ENCODE peak calls at places on chromosomes 7 and 10, in seven cellular contexts. One of them, this sample, is unnamed.

GRCh38 chr7:139995034-139995915 is 67.5 kb downstream of the PARP12 start:
- DNase-seq in SK-MEL-5: no peak
- DNase-seq in stimulated activated CD8-positive, alpha-beta memory T cell treated with anti-CD3 and anti-CD28 coated beads, Interleukin-12 subunit alpha, Interleukin-12 subunit beta, amount 100 ng/mL, for 4 hours: no peak
- DNase-seq in body of pancreas: peak
- DNase-seq in activated T-cell treated with anti-CD3 and anti-CD28 coated beads, Interleukin-2, amount 50 U/mL, for 4 hours: no peak
- DNase-seq in mammary epithelial cell: no peak
- DNase-seq in amygdala: peak
- DNase-seq in this sample: peak

GRCh38 chr7:143318661-143319060 is 2.8 kb downstream of the CLCN1 start:
- DNase-seq in amygdala: no peak
- DNase-seq in SK-MEL-5: no peak
- DNase-seq in mammary epithelial cell: peak
- DNase-seq in stimulated activated CD8-positive, alpha-beta memory T cell treated with anti-CD3 and anti-CD28 coated beads, Interleukin-12 subunit alpha, Interleukin-12 subunit beta, amount 100 ng/mL, for 4 hours: no peak
- DNase-seq in body of pancreas: no peak
- DNase-seq in activated T-cell treated with anti-CD3 and anti-CD28 coated beads, Interleukin-2, amount 50 U/mL, for 4 hours: no peak
- DNase-seq in this sample: no peak

GRCh38 chr7:8532116-8532515 is 98.7 kb downstream of the NXPH1 start:
- DNase-seq in amygdala: no peak
- DNase-seq in body of pancreas: no peak
- DNase-seq in SK-MEL-5: no peak
- DNase-seq in stimulated activated CD8-positive, alpha-beta memory T cell treated with anti-CD3 and anti-CD28 coated beads, Interleukin-12 subunit alpha, Interleukin-12 subunit beta, amount 100 ng/mL, for 4 hours: no peak
- DNase-seq in activated T-cell treated with anti-CD3 and anti-CD28 coated beads, Interleukin-2, amount 50 U/mL, for 4 hours: no peak
- DNase-seq in mammary epithelial cell: no peak
- DNase-seq in this sample: no peak

GRCh38 chr7:100726998-100727761 is 6.2 kb upstream of the ZAN start:
- DNase-seq in stimulated activated CD8-positive, alpha-beta memory T cell treated with anti-CD3 and anti-CD28 coated beads, Interleukin-12 subunit alpha, Interleukin-12 subunit beta, amount 100 ng/mL, for 4 hours: no peak
- DNase-seq in mammary epithelial cell: no peak
- DNase-seq in body of pancreas: no peak
- DNase-seq in activated T-cell treated with anti-CD3 and anti-CD28 coated beads, Interleukin-2, amount 50 U/mL, for 4 hours: no peak
- DNase-seq in SK-MEL-5: no peak
- DNase-seq in amygdala: no peak
- DNase-seq in this sample: no peak

GRCh38 chr7:582081-582835 is 62.6 kb upstream of the PDGFA start:
- DNase-seq in stimulated activated CD8-positive, alpha-beta memory T cell treated with anti-CD3 and anti-CD28 coated beads, Interleukin-12 subunit alpha, Interleukin-12 subunit beta, amount 100 ng/mL, for 4 hours: no peak
- DNase-seq in body of pancreas: no peak
- DNase-seq in activated T-cell treated with anti-CD3 and anti-CD28 coated beads, Interleukin-2, amount 50 U/mL, for 4 hours: no peak
- DNase-seq in SK-MEL-5: no peak
- DNase-seq in amygdala: no peak
- DNase-seq in mammary epithelial cell: no peak
- DNase-seq in this sample: no peak

GRCh38 chr7:139656387-139656786 is 121.4 kb downstream of the HIPK2 start:
- DNase-seq in SK-MEL-5: no peak
- DNase-seq in amygdala: no peak
- DNase-seq in body of pancreas: no peak
- DNase-seq in stimulated activated CD8-positive, alpha-beta memory T cell treated with anti-CD3 and anti-CD28 coated beads, Interleukin-12 subunit alpha, Interleukin-12 subunit beta, amount 100 ng/mL, for 4 hours: no peak
- DNase-seq in mammary epithelial cell: peak
- DNase-seq in activated T-cell treated with anti-CD3 and anti-CD28 coated beads, Interleukin-2, amount 50 U/mL, for 4 hours: no peak
- DNase-seq in this sample: no peak

GRCh38 chr7:136923111-136923510 is 54.7 kb downstream of the CHRM2 start:
- DNase-seq in amygdala: no peak
- DNase-seq in mammary epithelial cell: peak
- DNase-seq in body of pancreas: no peak
- DNase-seq in stimulated activated CD8-positive, alpha-beta memory T cell treated with anti-CD3 and anti-CD28 coated beads, Interleukin-12 subunit alpha, Interleukin-12 subunit beta, amount 100 ng/mL, for 4 hours: no peak
- DNase-seq in activated T-cell treated with anti-CD3 and anti-CD28 coated beads, Interleukin-2, amount 50 U/mL, for 4 hours: no peak
- DNase-seq in SK-MEL-5: no peak
- DNase-seq in this sample: no peak

GRCh38 chr7:20798081-20798693 is 11.5 kb upstream of the SP8 start:
- DNase-seq in body of pancreas: peak
- DNase-seq in activated T-cell treated with anti-CD3 and anti-CD28 coated beads, Interleukin-2, amount 50 U/mL, for 4 hours: no peak
- DNase-seq in amygdala: no peak
- DNase-seq in SK-MEL-5: peak
- DNase-seq in mammary epithelial cell: peak
- DNase-seq in stimulated activated CD8-positive, alpha-beta memory T cell treated with anti-CD3 and anti-CD28 coated beads, Interleukin-12 subunit alpha, Interleukin-12 subunit beta, amount 100 ng/mL, for 4 hours: no peak
- DNase-seq in this sample: no peak

GRCh38 chr7:151398446-151399304 is 11.2 kb downstream of the WDR86 start:
- DNase-seq in activated T-cell treated with anti-CD3 and anti-CD28 coated beads, Interleukin-2, amount 50 U/mL, for 4 hours: no peak
- DNase-seq in mammary epithelial cell: no peak
- DNase-seq in body of pancreas: no peak
- DNase-seq in SK-MEL-5: no peak
- DNase-seq in stimulated activated CD8-positive, alpha-beta memory T cell treated with anti-CD3 and anti-CD28 coated beads, Interleukin-12 subunit alpha, Interleukin-12 subunit beta, amount 100 ng/mL, for 4 hours: no peak
- DNase-seq in amygdala: no peak
- DNase-seq in this sample: no peak

GRCh38 chr7:8564296-8564695 is 130.9 kb downstream of the NXPH1 start:
- DNase-seq in stimulated activated CD8-positive, alpha-beta memory T cell treated with anti-CD3 and anti-CD28 coated beads, Interleukin-12 subunit alpha, Interleukin-12 subunit beta, amount 100 ng/mL, for 4 hours: no peak
- DNase-seq in activated T-cell treated with anti-CD3 and anti-CD28 coated beads, Interleukin-2, amount 50 U/mL, for 4 hours: no peak
- DNase-seq in amygdala: no peak
- DNase-seq in mammary epithelial cell: no peak
- DNase-seq in body of pancreas: no peak
- DNase-seq in SK-MEL-5: no peak
- DNase-seq in this sample: peak

GRCh38 chr10:46228076-46229071 is 58.4 kb upstream of the ANTXRL start:
- DNase-seq in amygdala: peak
- DNase-seq in mammary epithelial cell: peak
- DNase-seq in SK-MEL-5: peak
- DNase-seq in stimulated activated CD8-positive, alpha-beta memory T cell treated with anti-CD3 and anti-CD28 coated beads, Interleukin-12 subunit alpha, Interleukin-12 subunit beta, amount 100 ng/mL, for 4 hours: peak
- DNase-seq in activated T-cell treated with anti-CD3 and anti-CD28 coated beads, Interleukin-2, amount 50 U/mL, for 4 hours: peak
- DNase-seq in body of pancreas: peak
- DNase-seq in this sample: peak

This sample was measured in pons.